ENCODE peak calls at places on chromosomes 1 and 21, in four cellular contexts. S, W, G and R are unnamed samples.

GRCh38 chr21:38470762-38471161 is 27.5 kb downstream of the ERG start:
- DNase-seq in S (no peak), W (no peak), G (no peak), R (no peak)

GRCh38 chr1:226654046-226654445 is 85.0 kb downstream of the ITPKB start:
- DNase-seq in S (no peak), W (no peak), G (peak; percentile 28), R (peak; percentile 31)

GRCh38 chr21:45596704-45597318 is 46.7 kb upstream of the PCBP3 start:
- DNase-seq in S (peak; percentile 24), W (no peak), G (peak; percentile 60), R (peak; percentile 91)

GRCh38 chr1:93670141-93670540 is 11.5 kb downstream of the BCAR3 start:
- DNase-seq in S (no peak), W (no peak), G (peak; percentile 73), R (no peak)

GRCh38 chr1:186304982-186305949 is 69.8 kb downstream of the TPR start:
- DNase-seq in S (no peak), W (no peak), G (peak; percentile 65), R (peak; percentile 18)

GRCh38 chr1:152444045-152444444 is 30.0 kb upstream of the CRNN start:
- DNase-seq in S (no peak), W (no peak), G (no peak), R (no peak)

GRCh38 chr1:219959540-219960208 is 31.3 kb upstream of the SLC30A10 start:
- DNase-seq in S (no peak), W (no peak), G (no peak), R (peak; percentile 9)

GRCh38 chr1:32241011-32241763 is 5.8 kb upstream of the FAM167B start:
- DNase-seq in S (peak; percentile 50), W (no peak), G (peak; percentile 73), R (peak; percentile 66)

GRCh38 chr1:43936470-43937151 is 3.0 kb downstream of the ARTN start:
- DNase-seq in S (peak; percentile 54), W (no peak), G (peak; percentile 44), R (peak; percentile 27)

GRCh38 chr1:220003585-220004299 is 42.6 kb downstream of the EPRS1 start:
- DNase-seq in S (no peak), W (no peak), G (no peak), R (no peak)

GRCh38 chr1:196302420-196302819 is 305.8 kb downstream of the KCNT2 start:
- DNase-seq in S (no peak), W (no peak), G (no peak), R (no peak)

GRCh38 chr1:192170196-192170984 is 12.1 kb downstream of the RGS18 start:
- DNase-seq in S (no peak), W (no peak), G (no peak), R (no peak)

GRCh38 chr1:56803561-56804156 is 15.5 kb downstream of the FYB2 start:
- DNase-seq in S (no peak), W (no peak), G (peak; percentile 56), R (peak; percentile 22)

GRCh38 chr1:117735045-117735992 is 129.5 kb downstream of the TENT5C start:
- DNase-seq in S (no peak), W (no peak), G (peak; percentile 74), R (peak; percentile 38)

GRCh38 chr1:25009675-25010262 is 79.7 kb upstream of the RUNX3 start:
- DNase-seq in S (no peak), W (no peak), G (no peak), R (peak; percentile 89)

GRCh38 chr1:21468597-21468996 is 28.7 kb downstream of the NBPF3 start:
- DNase-seq in S (no peak), W (no peak), G (peak; percentile 50), R (peak; percentile 67)

GRCh38 chr1:97920275-97920831 is 481 bp downstream of the DPYD start:
- DNase-seq in S (peak; percentile 37), W (no peak), G (peak; percentile 68), R (no peak)

GRCh38 chr21:26553921-26554320 is 19.2 kb downstream of the CYYR1 start:
- DNase-seq in S (no peak), W (no peak), G (no peak), R (no peak)

GRCh38 chr1:109617291-109617801 is 2.1 kb downstream of the GNAT2 start:
- DNase-seq in S (no peak), W (peak; percentile 81), G (peak; percentile 91), R (no peak)

GRCh38 chr1:15584489-15585363 is at the start of gene AGMAT:
- DNase-seq in S (no peak), W (no peak), G (peak; percentile 51), R (peak; percentile 85)

GRCh38 chr1:62280150-62280549 is 39.1 kb downstream of the KANK4 start:
- DNase-seq in S (no peak), W (no peak), G (no peak), R (no peak)

GRCh38 chr1:10339815-10340214 is 59.0 kb upstream of the PGD start:
- DNase-seq in S (no peak), W (no peak), G (peak; percentile 58), R (no peak)

GRCh38 chr1:156697481-156697880 is 7.9 kb downstream of the CRABP2 start:
- DNase-seq in S (no peak), W (no peak), G (no peak), R (no peak)

GRCh38 chr21:45607021-45607921 is 36.3 kb upstream of the PCBP3 start:
- DNase-seq in S (no peak), W (no peak), G (peak; percentile 67), R (peak; percentile 47)

GRCh38 chr1:226349801-226350503 is 41.0 kb upstream of the LIN9 start:
- DNase-seq in S (no peak), W (no peak), G (no peak), R (peak; percentile 5)

GRCh38 chr1:95209291-95209690 is 24.7 kb upstream of the RWDD3 start:
- DNase-seq in S (no peak), W (no peak), G (no peak), R (no peak)

GRCh38 chr1:185463011-185463410 is 146.0 kb upstream of the IVNS1ABP start:
- DNase-seq in S (no peak), W (no peak), G (no peak), R (no peak)

GRCh38 chr1:174995916-174996315 is 3.8 kb upstream of the CACYBP start:
- DNase-seq in S (no peak), W (no peak), G (no peak), R (no peak)

GRCh38 chr1:6118415-6118814 is 61.7 kb downstream of the CHD5 start:
- DNase-seq in S (no peak), W (no peak), G (no peak), R (no peak)

GRCh38 chr1:41361495-41362356 is 492 bp downstream of the FOXO6 start:
- DNase-seq in S (peak; percentile 10), W (no peak), G (peak; percentile 35), R (peak; percentile 49)

GRCh38 chr1:182268659-182269058 is 122.9 kb downstream of the GLUL start:
- DNase-seq in S (no peak), W (no peak), G (no peak), R (no peak)

GRCh38 chr1:57637155-57637554 is 213.3 kb upstream of the DAB1 start:
- DNase-seq in S (no peak), W (no peak), G (peak; percentile 3), R (no peak)